ENCODE peak calls at places on chromosomes 4 and X, in eight cellular contexts. B, G, Y, N, H, E, F and Z are unnamed samples.

GRCh38 chrX:137352101-137352660 is 213.7 kb upstream of the ZIC3 start:
- DNase-seq in H (no peak), Y (no peak), F (no peak), G (no peak), E (no peak), B (no peak), N (no peak), Z (no peak)

GRCh38 chr4:40379248-40379647 is 44.1 kb downstream of the CHRNA9 start:
- DNase-seq in E (no peak), F (no peak), H (no peak), Y (no peak), G (no peak), N (no peak), B (no peak), Z (no peak)

GRCh38 chr4:120812216-120812615 is 110.3 kb downstream of the PRDM5 start:
- DNase-seq in F (no peak), E (no peak), H (no peak), B (no peak), G (no peak), Y (no peak), N (no peak), Z (no peak)

GRCh38 chr4:182085051-182085480 is 158.1 kb upstream of the TENM3 start:
- DNase-seq in F (no peak), Y (no peak), H (no peak), B (no peak), N (no peak), G (no peak), E (no peak), Z (no peak)

GRCh38 chr4:175062183-175062592 is 144.0 kb downstream of the ADAM29 start:
- DNase-seq in N (no peak), B (no peak), Y (no peak), E (no peak), H (no peak), F (peak; percentile 45), G (no peak), Z (no peak)

GRCh38 chrX:40530471-40530870 is 50.3 kb upstream of the ATP6AP2 start:
- DNase-seq in Y (no peak), H (no peak), G (no peak), B (no peak), F (no peak), N (no peak), E (no peak), Z (peak; percentile 48)

GRCh38 chr4:3305610-3306371 is 13.0 kb downstream of the RGS12 start:
- DNase-seq in N (peak; percentile 77), Y (peak; percentile 50), H (no peak), G (peak; percentile 13), F (peak; percentile 49), B (peak; percentile 29), E (no peak), Z (no peak)

GRCh38 chr4:122100508-122100907 is 51.6 kb upstream of the BLTP1 start:
- DNase-seq in E (no peak), Y (no peak), H (no peak), B (no peak), F (no peak), N (no peak), G (no peak), Z (no peak)

GRCh38 chr4:138696771-138697170 is 318.8 kb upstream of the NOCT start:
- DNase-seq in H (no peak), B (no peak), G (no peak), Y (no peak), E (peak; percentile 36), N (no peak), F (no peak), Z (peak; percentile 23)

GRCh38 chr4:74376888-74377483 is 12.0 kb downstream of the EREG start:
- DNase-seq in G (no peak), N (no peak), B (no peak), E (peak; percentile 90), F (no peak), Y (no peak), H (no peak), Z (peak; percentile 82)

GRCh38 chr4:24521544-24521943 is 62.8 kb downstream of the DHX15 start:
- DNase-seq in B (no peak), G (no peak), N (no peak), E (no peak), H (no peak), F (no peak), Y (no peak), Z (no peak)

GRCh38 chrX:153465691-153466380 is 4.5 kb downstream of the HAUS7 start:
- DNase-seq in G (no peak), E (no peak), N (no peak), Y (no peak), F (no peak), H (no peak), B (no peak), Z (no peak)

GRCh38 chr4:7154351-7154981 is 37.9 kb upstream of the SORCS2 start:
- DNase-seq in B (no peak), G (peak; percentile 8), N (peak; percentile 68), F (peak; percentile 60), E (no peak), Y (peak; percentile 35), H (no peak), Z (no peak)

GRCh38 chr4:7150083-7150635 is 42.2 kb upstream of the SORCS2 start:
- DNase-seq in Y (no peak), G (no peak), N (no peak), F (no peak), B (no peak), H (no peak), E (no peak), Z (no peak)

GRCh38 chr4:7148337-7148736 is 44.0 kb upstream of the SORCS2 start:
- DNase-seq in B (no peak), E (no peak), H (no peak), Y (no peak), G (no peak), F (no peak), N (no peak), Z (no peak)

GRCh38 chr4:7153711-7154110 is 38.6 kb upstream of the SORCS2 start:
- DNase-seq in F (peak; percentile 35), Y (peak; percentile 22), N (peak; percentile 45), E (no peak), G (peak; percentile 11), H (no peak), B (no peak), Z (no peak)

GRCh38 chr4:7151668-7152227 is 40.6 kb upstream of the SORCS2 start:
- DNase-seq in N (no peak), B (no peak), Y (no peak), F (no peak), H (no peak), G (no peak), E (no peak), Z (no peak)
- TF ChIP-seq CTCF in N (no peak), B (peak; percentile 18), Y (no peak), F (no peak), H (no peak), G (no peak), E (no peak), Z (peak; percentile 19)

GRCh38 chr4:26030780-26031179 is 116.8 kb downstream of the SMIM20 start:
- DNase-seq in E (no peak), Y (no peak), B (no peak), N (peak; percentile 53), H (no peak), G (no peak), F (no peak), Z (no peak)

GRCh38 chr4:26029512-26030131 is 115.6 kb downstream of the SMIM20 start:
- DNase-seq in E (no peak), H (no peak), N (no peak), F (no peak), B (no peak), Y (peak; percentile 62), G (no peak), Z (no peak)

GRCh38 chr4:26030260-26030667 is 116.2 kb downstream of the SMIM20 start:
- DNase-seq in G (no peak), H (no peak), Y (no peak), F (no peak), N (no peak), E (no peak), B (no peak), Z (no peak)

GRCh38 chr4:26028133-26028792 is 114.2 kb downstream of the SMIM20 start:
- DNase-seq in B (no peak), N (no peak), E (no peak), F (no peak), G (no peak), Y (no peak), H (no peak), Z (no peak)

GRCh38 chr4:26028793-26029511 is 114.9 kb downstream of the SMIM20 start:
- DNase-seq in E (peak; percentile 72), F (peak; percentile 89), H (no peak), Y (peak; percentile 92), B (peak; percentile 63), N (peak; percentile 95), G (peak; percentile 67), Z (peak; percentile 49)
- H3K4me3 ChIP-seq in E (no peak overlapping the region), F (no peak overlapping the region), H (no peak overlapping the region), Y (no peak overlapping the region), B (no peak overlapping the region), N (no peak overlapping the region), G (peak overlapping the region; percentile 31), Z (peak overlapping the region; percentile 24)

GRCh38 chrX:148867596-148867995 is 367.2 kb downstream of the AFF2 start:
- DNase-seq in Y (no peak), F (no peak), E (no peak), G (no peak), H (no peak), B (no peak), N (no peak), Z (no peak)

DNA sequence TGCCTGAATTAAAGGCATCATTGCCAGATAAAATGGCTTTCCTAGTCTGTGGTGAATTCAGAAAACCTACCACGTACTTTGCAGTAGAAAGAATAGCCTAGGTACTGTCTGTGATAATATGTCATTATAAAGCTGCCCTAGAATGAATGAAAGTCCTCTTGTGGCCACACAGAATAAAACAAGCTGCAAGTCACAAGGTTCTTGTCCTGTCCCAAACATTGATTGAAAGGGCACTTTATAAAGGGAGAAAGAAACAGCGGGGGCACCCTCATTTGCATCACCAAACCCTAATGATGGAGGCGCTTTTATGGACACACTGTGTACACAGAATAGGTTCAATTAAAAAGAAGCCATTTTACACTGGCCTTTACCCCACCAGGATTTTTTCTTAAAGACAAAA is 364.8 kb downstream of the AFF2 start:
- DNase-seq in N (no peak), H (no peak), E (no peak), B (no peak), G (no peak), Y (no peak), F (no peak), Z (no peak)
- TF ChIP-seq CTCF in N (no peak), H (no peak), E (no peak), B (no peak), G (no peak), Y (no peak), F (no peak), Z (no peak)

GRCh38 chrX:48626401-48627298 is 29.4 kb downstream of the WDR13 start:
- DNase-seq in B (no peak), G (no peak), N (peak; percentile 13), F (no peak), Y (no peak), H (no peak), E (no peak), Z (no peak)

GRCh38 chrX:48632207-48632606 is 34.9 kb downstream of the WDR13 start:
- DNase-seq in H (no peak), B (no peak), E (no peak), G (no peak), Y (peak; percentile 20), F (no peak), N (no peak), Z (no peak)

GRCh38 chrX:48636286-48636685 is 39.0 kb downstream of the WDR13 start:
- DNase-seq in Y (no peak), B (no peak), N (no peak), F (no peak), H (no peak), G (no peak), E (no peak), Z (no peak)

GRCh38 chrX:48636776-48637175 is 39.5 kb downstream of the WDR13 start:
- DNase-seq in G (no peak), F (no peak), Y (no peak), E (no peak), B (no peak), N (no peak), H (no peak), Z (no peak)

GRCh38 chrX:48631376-48632090 is 34.2 kb downstream of the WDR13 start:
- DNase-seq in B (peak; percentile 86), H (no peak), N (peak; percentile 87), E (peak; percentile 94), F (peak; percentile 70), G (peak; percentile 80), Y (peak; percentile 54), Z (peak; percentile 92)
- H3K4me3 ChIP-seq in B (no peak overlapping the region), H (no peak overlapping the region), N (no peak overlapping the region), E (no peak overlapping the region), F (no peak overlapping the region), G (no peak overlapping the region), Y (no peak overlapping the region), Z (no peak overlapping the region)